ENCODE peak calls at places on chromosomes 13 and 19, in four cellular contexts. M is tibial nerve, G is neuronal stem cell, H is H1. Q is an unnamed sample. For H3K4me1 and H3K9me3, the result is how much of the 10 kb centered on the place peaks cover.

GRCh38 chr13:93635687-93636086 is 409.1 kb downstream of the GPC6 start:
- DNase-seq in M (peak), G (no peak), H (no peak), Q (peak)

GRCh38 chr13:106105153-106105552 is 430.3 kb downstream of the EFNB2 start:
- DNase-seq in M (no peak), G (no peak), H (no peak), Q (no peak)

GRCh38 chr19:36577271-36577996 is 4.3 kb upstream of the ZNF529 start:
- DNase-seq in M (no peak), G (no peak), H (no peak), Q (no peak)

GRCh38 chr19:9528757-9529336 is 9.6 kb downstream of the ZNF426 start:
- DNase-seq in M (no peak), G (no peak), H (no peak), Q (no peak)

GRCh38 chr13:110123041-110123809 is 183.7 kb downstream of the COL4A1 start:
- DNase-seq in M (no peak), G (no peak), H (no peak), Q (no peak)

GRCh38 chr13:27954406-27954851 is 14.7 kb downstream of the CDX2 start:
- DNase-seq in M (no peak), G (no peak), H (peak), Q (peak)

GRCh38 chr19:9430444-9430843 is 4.9 kb downstream of the ZNF266 start:
- DNase-seq in M (no peak), G (no peak), H (no peak), Q (no peak)

GRCh38 chr19:5828661-5829566 is 10.6 kb downstream of the FUT6 start:
- DNase-seq in M (no peak), G (peak), H (peak), Q (peak)

GRCh38 chr19:37763488-37763887 is 15.9 kb downstream of the ZNF573 start:
- DNase-seq in M (no peak), G (no peak), H (no peak), Q (no peak)

GRCh38 chr13:55653497-55653896 is 1487.2 kb upstream of the PRR20A start:
- DNase-seq in M (no peak), G (no peak), H (no peak), Q (no peak)

GRCh38 chr19:3061214-3062161 is 807 bp downstream of the TLE5 start:
- DNase-seq in M (no peak), G (no peak), H (no peak), Q (peak)

GRCh38 chr19:51325161-51325979 is 13.9 kb downstream of the IGLON5 start:
- DNase-seq in M (no peak), G (no peak), H (no peak), Q (no peak)

GRCh38 chr13:76856141-76856571 is 30.0 kb downstream of the KCTD12 start:
- DNase-seq in M (no peak), G (no peak), H (no peak), Q (peak)

GRCh38 chr19:13986348-13986904 is 19.7 kb downstream of the RFX1 start:
- DNase-seq in M (peak), G (no peak), H (peak), Q (peak)

GRCh38 chr13:102392810-102393209 is 9.0 kb downstream of the FGF14 start:
- DNase-seq in M (no peak), G (no peak), H (no peak), Q (no peak)

GRCh38 chr19:45499196-45500180 is 1.2 kb downstream of the PPM1N start:
- DNase-seq in M (no peak), G (peak), H (peak), Q (peak)

GRCh38 chr13:113836917-113837553 is 26.8 kb downstream of the GAS6 start:
- DNase-seq in M (peak), G (no peak), H (no peak), Q (peak)

GRCh38 chr19:1746401-1747284 is 6.7 kb upstream of the ONECUT3 start:
- DNase-seq in M (no peak), G (no peak), H (peak), Q (peak)

GRCh38 chr19:1745589-1746031 is 7.7 kb upstream of the ONECUT3 start:
- DNase-seq in M (no peak), G (no peak), H (peak), Q (peak)

GRCh38 chr19:1744822-1745563 is 8.3 kb upstream of the ONECUT3 start:
- DNase-seq in M (no peak), G (no peak), H (no peak), Q (no peak)

GRCh38 chr19:1742989-1743696 is 10.2 kb upstream of the ONECUT3 start:
- DNase-seq in M (no peak), G (no peak), H (no peak), Q (no peak)

DNA sequence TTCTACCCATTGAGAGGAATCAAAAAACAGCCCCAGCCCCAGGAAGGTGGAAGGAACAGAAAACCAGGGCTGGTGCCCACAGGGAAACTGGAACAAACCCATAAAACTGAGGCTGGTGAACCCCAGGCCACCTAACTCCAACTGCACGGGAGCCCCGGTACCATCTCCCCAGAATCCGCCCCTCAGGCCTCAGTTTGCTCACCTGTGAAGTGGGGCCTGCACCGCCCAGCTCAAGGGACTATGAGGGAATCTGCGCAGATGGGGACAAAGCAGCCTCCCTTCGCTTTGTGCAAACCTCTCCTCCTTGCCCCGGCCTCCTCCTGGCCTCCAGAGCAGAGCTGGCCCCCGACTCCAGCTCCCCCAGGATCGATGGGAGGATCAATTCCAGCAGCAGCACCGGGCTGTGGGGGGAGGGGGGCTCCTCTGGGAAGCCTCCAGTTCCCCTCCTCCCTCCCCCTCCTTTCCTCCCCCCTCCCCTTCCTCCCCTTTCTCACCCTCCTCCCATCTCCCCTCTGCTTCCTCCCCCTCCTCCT is 9.1 kb upstream of the ONECUT3 start:
- DNase-seq in M (no peak), G (no peak), H (no peak), Q (no peak)
- H3K4me3 ChIP-seq in M (no peak), G (no peak), H (no peak), Q (no peak)

GRCh38 chr19:8001995-8002849 is 3.2 kb downstream of the ELAVL1 start:
- DNase-seq in M (peak), G (peak), H (peak), Q (peak)

GRCh38 chr19:8001651-8001994 is 3.8 kb downstream of the ELAVL1 start:
- DNase-seq in M (no peak), G (no peak), H (no peak), Q (no peak)

GRCh38 chr19:7998081-7998480 is 7.4 kb downstream of the ELAVL1 start:
- DNase-seq in M (no peak), G (no peak), H (no peak), Q (no peak)

GRCh38 chr19:7999376-7999775 is 6.1 kb downstream of the ELAVL1 start:
- DNase-seq in M (no peak), G (no peak), H (no peak), Q (no peak)

GRCh38 chr19:8000298-8001038 is 5.0 kb downstream of the ELAVL1 start:
- DNase-seq in M (no peak), G (no peak), H (no peak), Q (no peak)
- H3K4me1 ChIP-seq in M (under half), G (under half), H (under half), Q (under half)

GRCh38 chr19:41617941-41618730 is 8.7 kb downstream of the CEACAM4 start:
- DNase-seq in M (no peak), G (no peak), H (no peak), Q (no peak)

GRCh38 chr19:41619018-41619571 is 7.8 kb downstream of the CEACAM4 start:
- DNase-seq in M (no peak), G (no peak), H (no peak), Q (no peak)

GRCh38 chr19:41616785-41617621 is 9.9 kb downstream of the CEACAM4 start:
- DNase-seq in M (no peak), G (no peak), H (no peak), Q (peak)

GRCh38 chr19:41621654-41622053 is 5.2 kb downstream of the CEACAM4 start:
- DNase-seq in M (no peak), G (no peak), H (no peak), Q (no peak)

GRCh38 chr19:41620171-41620570 is 6.7 kb downstream of the CEACAM4 start:
- DNase-seq in M (no peak), G (no peak), H (no peak), Q (no peak)
- H3K9me3 ChIP-seq in M (under half), G (under half), H (half or more), Q (under half)

GRCh38 chr13:50724913-50725312 is 118.6 kb downstream of the DLEU7 start:
- DNase-seq in M (no peak), G (no peak), H (no peak), Q (no peak)

GRCh38 chr13:50721664-50721976 is 121.9 kb downstream of the DLEU7 start:
- DNase-seq in M (no peak), G (no peak), H (no peak), Q (no peak)

GRCh38 chr13:50724438-50724837 is 119.1 kb downstream of the DLEU7 start:
- DNase-seq in M (no peak), G (no peak), H (no peak), Q (no peak)

GRCh38 chr13:50722437-50723125 is 120.9 kb downstream of the DLEU7 start:
- DNase-seq in M (no peak), G (no peak), H (no peak), Q (no peak)

GRCh38 chr13:50720856-50721663 is 122.4 kb downstream of the DLEU7 start:
- DNase-seq in M (no peak), G (no peak), H (no peak), Q (no peak)
- H3K4me3 ChIP-seq in M (no peak), G (no peak), H (no peak), Q (no peak)

GRCh38 chr19:1130801-1131717 is 27.3 kb downstream of the GPX4 start:
- DNase-seq in M (no peak), G (no peak), H (no peak), Q (no peak)

GRCh38 chr19:1126984-1127760 is 23.4 kb downstream of the GPX4 start:
- DNase-seq in M (no peak), G (no peak), H (no peak), Q (no peak)

GRCh38 chr19:1128111-1128510 is 24.3 kb downstream of the GPX4 start:
- DNase-seq in M (no peak), G (no peak), H (no peak), Q (no peak)

GRCh38 chr19:1131718-1132552 is 28.1 kb downstream of the GPX4 start:
- DNase-seq in M (peak), G (peak), H (no peak), Q (peak)

GRCh38 chr19:1129535-1129934 is 25.7 kb downstream of the GPX4 start:
- DNase-seq in M (no peak), G (no peak), H (no peak), Q (no peak)
- H3K4me1 ChIP-seq in M (under half), G (under half), H (under half), Q (under half)

GRCh38 chr19:28864577-28865042 is 348.3 kb downstream of the UQCRFS1 start:
- DNase-seq in M (no peak), G (no peak), H (no peak), Q (peak)

GRCh38 chr19:28869459-28869858 is 343.5 kb downstream of the UQCRFS1 start:
- DNase-seq in M (no peak), G (no peak), H (no peak), Q (no peak)

GRCh38 chr19:28871099-28871725 is 341.7 kb downstream of the UQCRFS1 start:
- DNase-seq in M (no peak), G (no peak), H (no peak), Q (no peak)

GRCh38 chr19:28868836-28869235 is 344.1 kb downstream of the UQCRFS1 start:
- DNase-seq in M (no peak), G (no peak), H (no peak), Q (no peak)

GRCh38 chr19:28867978-28868377 is 345.0 kb downstream of the UQCRFS1 start:
- DNase-seq in M (no peak), G (no peak), H (no peak), Q (no peak)
- H3K9me3 ChIP-seq in M (under half), G (under half), H (under half), Q (under half)

DNA sequence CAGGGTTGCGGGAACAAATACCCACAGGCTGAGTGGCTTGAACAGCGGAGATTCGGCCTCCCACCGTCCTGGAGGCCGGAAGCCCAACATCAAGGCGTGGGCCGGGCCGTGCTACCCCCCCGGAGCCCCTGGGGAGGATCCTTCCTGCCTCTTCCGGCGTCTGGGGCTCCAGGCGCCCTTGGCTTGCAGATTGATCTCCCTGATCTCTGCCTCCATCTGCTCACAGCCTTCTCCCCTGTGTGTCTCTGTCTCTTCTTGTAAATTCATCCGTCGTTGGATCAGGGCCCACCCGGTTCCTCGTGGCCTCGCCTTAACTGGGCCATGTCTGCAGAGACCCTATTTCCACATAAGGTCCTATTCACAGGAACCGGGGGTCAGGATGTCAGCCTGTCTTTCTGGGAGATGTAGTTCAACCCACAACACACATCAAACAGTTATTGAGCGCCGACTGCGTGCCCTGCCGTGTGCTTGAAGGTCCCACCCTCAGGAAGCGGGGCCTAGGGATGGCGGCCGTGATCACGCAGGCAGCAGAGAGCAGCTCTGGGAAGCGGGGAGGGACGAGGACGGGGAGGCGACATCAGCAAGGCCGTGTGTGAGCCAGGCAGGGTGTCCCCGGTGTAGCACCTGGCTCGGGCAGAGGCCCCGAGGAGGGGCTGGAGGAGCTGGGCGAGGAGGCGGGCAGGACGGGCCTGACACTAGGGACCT is 21.3 kb downstream of the HCN2 start:
- DNase-seq in M (peak), G (no peak), H (no peak), Q (no peak)
- H3K4me3 ChIP-seq in M (peak), G (no peak), H (no peak), Q (no peak)

GRCh38 chr13:73956795-73957408 is 177.3 kb downstream of the KLF12 start:
- DNase-seq in M (no peak), G (no peak), H (no peak), Q (no peak)

GRCh38 chr13:73948848-73949529 is 185.2 kb downstream of the KLF12 start:
- DNase-seq in M (no peak), G (no peak), H (no peak), Q (no peak)

GRCh38 chr13:73954808-73955207 is 179.4 kb downstream of the KLF12 start:
- DNase-seq in M (no peak), G (no peak), H (no peak), Q (no peak)

GRCh38 chr13:73956101-73956500 is 178.1 kb downstream of the KLF12 start:
- DNase-seq in M (no peak), G (no peak), H (no peak), Q (no peak)

DNA sequence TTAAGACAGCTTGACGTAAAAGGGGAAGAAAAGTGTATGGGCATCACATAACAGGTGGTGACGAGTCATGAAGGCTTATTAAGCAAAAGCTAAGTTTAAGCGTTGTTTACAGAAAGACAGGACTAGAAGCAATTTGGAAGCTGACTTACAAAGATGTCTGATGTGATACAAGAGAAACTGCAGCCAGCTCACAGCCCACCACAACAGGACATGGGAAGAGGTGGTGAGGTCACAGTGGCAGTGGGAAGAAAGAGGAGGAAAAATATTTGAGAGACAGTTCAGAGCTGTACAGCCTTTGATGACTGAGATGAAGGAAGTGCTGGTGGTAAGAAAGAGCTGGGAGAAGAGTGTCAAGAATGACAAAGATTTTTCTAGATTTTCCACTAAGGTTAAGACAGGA is 181.5 kb downstream of the KLF12 start:
- DNase-seq in M (no peak), G (no peak), H (no peak), Q (no peak)
- H3K4me1 ChIP-seq in M (under half), G (under half), H (under half), Q (under half)

GRCh38 chr19:50301607-50301971 is 27.6 kb downstream of the KCNC3 start:
- DNase-seq in M (no peak), G (no peak), H (no peak), Q (no peak)

GRCh38 chr19:50303558-50303957 is 25.6 kb downstream of the KCNC3 start:
- DNase-seq in M (no peak), G (no peak), H (no peak), Q (no peak)

GRCh38 chr19:50300814-50301606 is 28.2 kb downstream of the KCNC3 start:
- DNase-seq in M (no peak), G (no peak), H (no peak), Q (no peak)

DNA sequence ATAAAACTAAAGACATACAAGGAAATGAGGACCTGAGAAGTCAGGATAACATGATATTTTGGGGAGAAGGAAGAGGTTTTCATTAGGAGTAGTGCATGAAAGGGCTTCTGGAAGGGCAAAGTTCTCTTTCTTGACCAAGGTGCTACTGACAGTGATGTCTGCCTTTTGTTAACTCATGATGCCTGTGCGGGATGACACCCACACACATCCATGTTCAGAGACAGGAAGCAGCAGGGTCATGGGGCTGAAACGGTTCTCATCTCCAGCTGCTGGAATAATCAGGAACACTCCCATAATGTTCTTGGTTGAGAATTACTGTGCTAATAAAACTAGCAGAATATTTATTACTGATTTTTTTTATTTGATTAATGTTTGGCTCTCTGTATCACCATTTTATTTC is 29.1 kb downstream of the KCNC3 start:
- DNase-seq in M (no peak), G (no peak), H (no peak), Q (no peak)
- H3K9me3 ChIP-seq in M (under half), G (under half), H (under half), Q (under half)